ENCODE peak calls at places on chromosome 12, in ten cellular contexts. I, B, C, J, S, Z, H, G, U and R are unnamed samples.

GRCh38 chr12:12403264-12404248 is 46.7 kb downstream of the BORCS5 start:
- DNase-seq in I (no peak), B (peak; percentile 25), C (no peak), J (no peak), S (no peak), Z (peak; percentile 96), H (no peak), G (no peak), U (no peak), R (no peak)

GRCh38 chr12:91289072-91289471 is 106.5 kb upstream of the DCN start:
- DNase-seq in I (no peak), B (no peak), C (no peak), J (no peak), S (no peak), Z (no peak), H (no peak), G (no peak), U (no peak), R (no peak)

GRCh38 chr12:21989819-21990412 is 48.7 kb upstream of the ABCC9 start:
- DNase-seq in I (no peak), B (peak; percentile 71), C (no peak), J (no peak), S (no peak), Z (peak; percentile 46), H (peak; percentile 66), G (peak; percentile 7), U (no peak), R (no peak)

GRCh38 chr12:86264451-86265328 is 8.5 kb upstream of the MGAT4C start:
- DNase-seq in I (peak; percentile 52), B (no peak), C (no peak), J (peak; percentile 70), S (peak; percentile 64), Z (peak; percentile 27), H (no peak), G (no peak), U (peak; percentile 18), R (no peak)

GRCh38 chr12:57027805-57028153 is 11.4 kb upstream of the TAC3 start:
- DNase-seq in I (no peak), B (no peak), C (no peak), J (no peak), S (no peak), Z (no peak), H (no peak), G (no peak), U (no peak), R (no peak)

GRCh38 chr12:22535478-22535877 is 8.9 kb downstream of the C2CD5 start:
- DNase-seq in I (no peak), B (no peak), C (no peak), J (no peak), S (no peak), Z (no peak), H (no peak), G (no peak), U (no peak), R (no peak)

GRCh38 chr12:79023784-79024183 is 159.2 kb downstream of the SYT1 start:
- DNase-seq in I (no peak), B (peak; percentile 43), C (no peak), J (no peak), S (no peak), Z (no peak), H (peak; percentile 13), G (no peak), U (no peak), R (no peak)

GRCh38 chr12:41596190-41596589 is 408.1 kb downstream of the PDZRN4 start:
- DNase-seq in I (no peak), B (no peak), C (no peak), J (no peak), S (no peak), Z (no peak), H (no peak), G (no peak), U (no peak), R (no peak)

GRCh38 chr12:81043979-81044740 is 33.7 kb upstream of the ACSS3 start:
- DNase-seq in I (no peak), B (no peak), C (no peak), J (no peak), S (no peak), Z (no peak), H (no peak), G (no peak), U (no peak), R (no peak)

GRCh38 chr12:98594050-98594853 is 766 bp downstream of the SLC25A3 start:
- DNase-seq in I (peak; percentile 66), B (no peak), C (no peak), J (no peak), S (peak; percentile 31), Z (peak; percentile 24), H (no peak), G (peak; percentile 18), U (peak; percentile 28), R (no peak)

GRCh38 chr12:65023485-65023884 is 97.6 kb downstream of the WIF1 start:
- DNase-seq in I (no peak), B (no peak), C (no peak), J (no peak), S (no peak), Z (no peak), H (no peak), G (no peak), U (no peak), R (no peak)

GRCh38 chr12:88552672-88553079 is 27.6 kb downstream of the KITLG start:
- DNase-seq in I (no peak), B (peak; percentile 78), C (peak; percentile 54), J (peak; percentile 68), S (no peak), Z (no peak), H (peak; percentile 55), G (no peak), U (no peak), R (no peak)

GRCh38 chr12:132342828-132343227 is 13.4 kb upstream of the GALNT9 start:
- DNase-seq in I (no peak), B (no peak), C (no peak), J (no peak), S (no peak), Z (no peak), H (no peak), G (no peak), U (no peak), R (no peak)

GRCh38 chr12:27185234-27186045 is 58.6 kb upstream of the STK38L start:
- DNase-seq in I (no peak), B (peak; percentile 93), C (no peak), J (peak; percentile 40), S (no peak), Z (no peak), H (peak; percentile 91), G (peak; percentile 93), U (no peak), R (no peak)

GRCh38 chr12:1732914-1733313 is 42.0 kb downstream of the ADIPOR2 start:
- DNase-seq in I (no peak), B (no peak), C (no peak), J (peak; percentile 3), S (no peak), Z (no peak), H (no peak), G (no peak), U (no peak), R (no peak)

DNA sequence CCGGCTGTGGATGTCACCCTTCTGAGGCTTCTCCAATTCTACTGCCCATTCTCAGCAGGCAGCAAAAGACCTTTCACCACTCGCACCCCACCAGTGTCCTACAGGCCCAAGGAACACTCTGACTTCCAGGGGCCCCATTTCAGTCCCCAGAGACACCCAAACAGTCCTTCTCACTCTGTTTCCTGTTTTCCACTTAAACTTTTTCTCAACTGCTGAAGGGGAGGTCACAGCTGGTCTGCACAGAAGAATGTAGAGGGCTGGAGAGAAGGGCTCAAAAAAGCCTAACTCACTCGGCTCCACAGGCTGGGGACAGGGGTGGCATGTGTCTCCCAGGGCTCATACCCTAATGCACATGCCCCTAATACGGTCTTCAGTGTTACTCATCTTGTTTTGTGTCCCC is 4.2 kb upstream of the DTX1 start:
- DNase-seq in I (no peak), B (no peak), C (no peak), J (no peak), S (no peak), Z (no peak), H (no peak), G (no peak), U (no peak), R (no peak)
- H3K4me3 ChIP-seq in I (no peak overlapping the region), B (no peak overlapping the region), C (no peak overlapping the region), J (no peak overlapping the region), S (no peak overlapping the region), Z (no peak overlapping the region), H (no peak overlapping the region), G (no peak overlapping the region), U (no peak overlapping the region), R (no peak overlapping the region)

GRCh38 chr12:96068111-96068510 is 32.7 kb upstream of the LTA4H start:
- DNase-seq in I (no peak), B (no peak), C (no peak), J (no peak), S (no peak), Z (no peak), H (no peak), G (no peak), U (no peak), R (no peak)

GRCh38 chr12:96069511-96070231 is 34.3 kb upstream of the LTA4H start:
- DNase-seq in I (no peak), B (no peak), C (no peak), J (no peak), S (no peak), Z (no peak), H (no peak), G (no peak), U (no peak), R (no peak)

GRCh38 chr12:96068636-96069035 is 33.2 kb upstream of the LTA4H start:
- DNase-seq in I (no peak), B (no peak), C (no peak), J (no peak), S (no peak), Z (no peak), H (no peak), G (no peak), U (no peak), R (no peak)

GRCh38 chr12:96073346-96074336 is 38.3 kb upstream of the LTA4H start:
- DNase-seq in I (no peak), B (peak; percentile 24), C (no peak), J (peak; percentile 100), S (no peak), Z (no peak), H (no peak), G (no peak), U (no peak), R (no peak)

GRCh38 chr12:96070670-96071279 is 35.4 kb upstream of the LTA4H start:
- DNase-seq in I (no peak), B (peak; percentile 29), C (no peak), J (peak; percentile 72), S (no peak), Z (peak; percentile 19), H (no peak), G (peak; percentile 52), U (no peak), R (no peak)
- TF ChIP-seq CTCF in I (no peak), B (peak; percentile 14), C (no peak), J (no peak), S (no peak), Z (peak; percentile 13), H (peak; percentile 11), G (peak; percentile 1), U (no peak), R (peak; percentile 49)

GRCh38 chr12:25023808-25024207 is 74.9 kb upstream of the BCAT1 start:
- DNase-seq in I (no peak), B (no peak), C (no peak), J (no peak), S (no peak), Z (no peak), H (no peak), G (peak; percentile 39), U (no peak), R (no peak)
- H3K4me3 ChIP-seq in I (no peak overlapping the region), B (no peak overlapping the region), C (no peak overlapping the region), J (no peak overlapping the region), S (no peak overlapping the region), Z (no peak overlapping the region), H (no peak overlapping the region), G (no peak overlapping the region), U (no peak overlapping the region), R (no peak overlapping the region)

GRCh38 chr12:52952082-52952801 is 3.3 kb downstream of the KRT18 start:
- DNase-seq in I (peak; percentile 78), B (no peak), C (no peak), J (no peak), S (peak; percentile 86), Z (no peak), H (no peak), G (no peak), U (peak; percentile 60), R (no peak)
- TF ChIP-seq CTCF in I (no peak), B (peak; percentile 30), C (no peak), J (peak; percentile 36), S (peak; percentile 23), Z (no peak), H (peak; percentile 10), G (peak; percentile 10), U (peak; percentile 4), R (peak; percentile 37)